ENCODE peak calls at places on chromosomes 11 and 22, in four cellular contexts. U is activated naive CD8-positive, alpha-beta T cell treated with anti-CD3 and anti-CD28 coated beads, Interleukin-2, amount 50 U/mL, for 24 hours; H is AG04449; D is stimulated activated CD8-positive, alpha-beta memory T cell treated with anti-CD3 and anti-CD28 coated beads, Interleukin-4, amount 100 ng/mL, for 24 hours. I is an unnamed sample.

GRCh38 chr11:69371731-69372588 is 78.0 kb downstream of the MYEOV start:
- DNase-seq in U (no peak), D (no peak), H (no peak), I (no peak)

GRCh38 chr11:116501728-116502127 is 271.1 kb downstream of the BUD13 start:
- DNase-seq in D (no peak), U (no peak), H (no peak), I (no peak)

GRCh38 chr11:47204633-47204989 is 10.2 kb upstream of the DDB2 start:
- DNase-seq in D (no peak), H (no peak), U (no peak), I (no peak)

GRCh38 chr22:23227380-23227779 is 47.1 kb downstream of the BCR start:
- DNase-seq in U (no peak), D (no peak), H (no peak), I (no peak)

GRCh38 chr11:5679811-5680210 is 5.1 kb downstream of the TRIM5 start:
- DNase-seq in D (no peak), U (no peak), H (no peak), I (no peak)

GRCh38 chr11:134074346-134074745 is 5.5 kb downstream of the JAM3 start:
- DNase-seq in U (no peak), H (no peak), D (no peak), I (no peak)

GRCh38 chr11:57205046-57205671 is 23.4 kb downstream of the LRRC55 start:
- DNase-seq in D (no peak), H (peak; percentile 50), U (no peak), I (no peak)

GRCh38 chr11:47202569-47202968 is 12.2 kb upstream of the DDB2 start:
- DNase-seq in U (no peak), H (no peak), D (no peak), I (no peak)

GRCh38 chr11:66720223-66720898 is 8.7 kb downstream of the SPTBN2 start:
- DNase-seq in H (no peak), U (peak; percentile 67), D (peak; percentile 22), I (peak; percentile 96)

GRCh38 chr11:61912530-61912898 is 4.9 kb downstream of the RAB3IL1 start:
- DNase-seq in U (no peak), D (no peak), H (no peak), I (no peak)

GRCh38 chr11:6757373-6757967 is 14.3 kb downstream of the OR2AG2 start:
- DNase-seq in U (peak; percentile 49), D (no peak), H (peak; percentile 12), I (peak; percentile 79)

GRCh38 chr11:119056397-119056999 is 507 bp downstream of the HYOU1 start:
- DNase-seq in H (no peak), D (peak; percentile 7), U (no peak), I (peak; percentile 60)

GRCh38 chr11:71137376-71137775 is 115.0 kb downstream of the SHANK2 start:
- DNase-seq in U (no peak), H (no peak), D (no peak), I (no peak)

GRCh38 chr11:116177521-116178220 is 595.1 kb downstream of the BUD13 start:
- DNase-seq in D (no peak), U (no peak), H (no peak), I (no peak)

GRCh38 chr11:129911298-129911697 is 15.9 kb upstream of the NFRKB start:
- DNase-seq in H (no peak), U (no peak), D (no peak), I (no peak)

GRCh38 chr22:17121235-17122195 is at the start of gene TMEM121B:
- DNase-seq in D (no peak), U (peak; percentile 34), H (no peak), I (peak; percentile 94)

I was measured in left kidney.